ENCODE peak calls at places on chromosomes 7 and 10, in seven cellular contexts. J, F, Z, R, Q, U and S are unnamed samples.

GRCh38 chr10:93473804-93474472 is 8.2 kb downstream of the MYOF start:
- DNase-seq in R (no peak), J (no peak), Z (no peak), Q (no peak), F (no peak), U (no peak), S (no peak)

GRCh38 chr10:4431114-4431862 is 394.7 kb upstream of the AKR1E2 start:
- DNase-seq in J (peak), F (no peak), Q (no peak), Z (no peak), R (no peak), U (no peak), S (no peak)

GRCh38 chr10:17216901-17217395 is 11.1 kb upstream of the VIM start:
- DNase-seq in J (no peak), R (no peak), U (no peak), F (no peak), Q (no peak), Z (no peak), S (no peak)

GRCh38 chr7:12571691-12572090 is 1.2 kb downstream of the SCIN start:
- DNase-seq in F (no peak), U (no peak), Q (no peak), Z (no peak), R (no peak), J (no peak), S (no peak)

GRCh38 chr7:138396251-138397070 is 63.6 kb upstream of the TRIM24 start:
- DNase-seq in U (no peak), Q (no peak), R (peak), J (no peak), F (peak), Z (no peak), S (no peak)

GRCh38 chr10:112287844-112288243 is 4.6 kb downstream of the TECTB start:
- DNase-seq in U (no peak), J (no peak), R (no peak), Q (peak), F (no peak), Z (no peak), S (no peak)

GRCh38 chr7:119842786-119843185 is 430.2 kb upstream of the KCND2 start:
- DNase-seq in Z (no peak), U (no peak), F (no peak), J (no peak), R (no peak), Q (no peak), S (no peak)

GRCh38 chr7:130473289-130473688 is 18.6 kb upstream of the MEST start:
- DNase-seq in Q (no peak), R (no peak), Z (no peak), J (no peak), U (no peak), F (no peak), S (no peak)

GRCh38 chr7:30750574-30751256 is 1.2 kb upstream of the INMT start:
- DNase-seq in F (peak), R (no peak), Q (no peak), Z (no peak), J (peak), U (no peak), S (no peak)

GRCh38 chr10:46528675-46529615 is 27.5 kb downstream of the GPRIN2 start:
- DNase-seq in F (no peak), J (no peak), Z (no peak), R (no peak), Q (no peak), U (no peak), S (no peak)

GRCh38 chr7:157643525-157643970 is 306.7 kb downstream of the DNAJB6 start:
- DNase-seq in Q (no peak), R (no peak), U (no peak), Z (no peak), J (no peak), F (no peak), S (no peak)

GRCh38 chr10:122657734-122658133 is 41.9 kb downstream of the C10orf120 start:
- DNase-seq in Q (no peak), R (no peak), F (no peak), J (no peak), U (no peak), Z (no peak), S (no peak)

GRCh38 chr10:118873080-118873737 is 118.4 kb upstream of the CACUL1 start:
- DNase-seq in Q (no peak), J (no peak), U (no peak), Z (no peak), F (no peak), R (no peak), S (no peak)

GRCh38 chr7:131605280-131605878 is 49.0 kb upstream of the PODXL start:
- DNase-seq in U (peak), J (no peak), Q (peak), R (no peak), F (no peak), Z (no peak), S (no peak)

GRCh38 chr10:43362191-43362839 is 9.1 kb upstream of the FXYD4 start:
- DNase-seq in Z (peak), F (peak), J (no peak), Q (peak), R (peak), U (peak), S (peak)

GRCh38 chr7:108684629-108685028 is 115.0 kb downstream of the DNAJB9 start:
- DNase-seq in Z (no peak), R (no peak), F (no peak), U (no peak), Q (no peak), J (no peak), S (no peak)

GRCh38 chr7:45683556-45684148 is 109.5 kb downstream of the ADCY1 start:
- DNase-seq in J (no peak), U (peak), Z (no peak), R (no peak), Q (no peak), F (no peak), S (no peak)

DNA sequence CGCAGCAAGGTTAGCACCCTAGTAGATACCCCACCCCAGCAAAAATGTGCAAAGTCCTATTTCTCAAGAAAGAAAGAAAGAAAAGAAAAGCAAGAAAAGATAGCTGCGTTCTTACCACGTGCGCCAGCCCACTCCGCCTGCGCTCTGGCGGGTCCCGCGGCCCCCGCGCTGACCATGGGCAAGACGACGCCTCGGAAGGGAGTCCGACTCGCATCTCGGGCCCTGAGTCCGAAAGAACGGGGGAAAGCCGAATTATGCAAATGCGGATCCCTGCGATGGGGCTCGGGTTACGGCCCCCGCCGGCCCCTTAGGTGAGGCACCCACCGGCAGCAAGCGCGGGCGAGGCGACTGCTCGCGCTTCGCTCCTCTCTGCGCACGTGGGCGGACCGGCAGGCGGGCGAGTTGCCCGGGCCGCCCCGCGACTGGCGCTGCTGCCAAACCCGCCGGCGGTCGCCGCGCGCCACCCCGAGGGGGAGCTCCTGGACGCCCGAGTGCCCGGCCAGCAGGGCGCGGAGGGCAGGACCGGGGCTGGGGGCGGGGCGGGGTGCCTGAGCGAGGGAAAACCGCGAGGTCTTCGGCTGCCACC is 2.4 kb upstream of the EGR2 start:
- DNase-seq in Z (peak), R (peak), Q (peak), U (peak), F (peak), J (no peak), S (peak)
- TF ChIP-seq CTCF in Z (no peak), R (peak), Q (no peak), U (peak), F (no peak), J (no peak), S (no peak)

GRCh38 chr10:91604462-91604935 is 28.4 kb downstream of the PPP1R3C start:
- DNase-seq in F (no peak), J (no peak), Z (no peak), U (no peak), Q (no peak), R (no peak), S (no peak)
- TF ChIP-seq CTCF in F (no peak), J (peak), Z (no peak), U (no peak), Q (peak), R (no peak), S (no peak)

DNA sequence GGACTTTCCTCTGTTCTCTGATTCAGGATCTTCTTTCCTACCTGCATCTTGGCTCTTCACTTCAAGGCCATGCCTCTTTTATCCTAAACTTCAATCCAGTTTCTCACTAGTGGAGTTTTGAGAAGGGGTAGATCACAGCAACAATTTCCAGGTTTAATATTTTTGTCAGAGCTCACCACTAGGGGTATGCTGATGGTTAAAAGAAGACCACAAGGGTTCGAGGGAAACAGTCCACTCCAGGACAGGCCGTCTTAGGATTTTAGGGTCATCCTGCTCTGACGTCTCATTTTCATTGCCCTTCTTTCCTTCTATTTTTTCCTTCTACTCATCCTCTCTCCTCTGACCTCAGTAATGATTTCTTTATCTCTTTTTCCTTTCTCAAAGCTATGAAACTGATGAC is 11.3 kb downstream of the STAG3 start:
- DNase-seq in U (no peak), R (no peak), J (no peak), Z (no peak), Q (no peak), F (no peak), S (no peak)
- TF ChIP-seq CTCF in U (no peak), R (no peak), J (no peak), Z (peak), Q (peak), F (no peak), S (no peak)

GRCh38 chr7:107384025-107384424 is 85.8 kb upstream of the GPR22 start:
- DNase-seq in F (no peak), Q (no peak), R (no peak), J (no peak), U (no peak), Z (no peak), S (no peak)
- TF ChIP-seq CTCF in F (no peak), Q (peak), R (peak), J (no peak), U (no peak), Z (peak), S (no peak)

DNA sequence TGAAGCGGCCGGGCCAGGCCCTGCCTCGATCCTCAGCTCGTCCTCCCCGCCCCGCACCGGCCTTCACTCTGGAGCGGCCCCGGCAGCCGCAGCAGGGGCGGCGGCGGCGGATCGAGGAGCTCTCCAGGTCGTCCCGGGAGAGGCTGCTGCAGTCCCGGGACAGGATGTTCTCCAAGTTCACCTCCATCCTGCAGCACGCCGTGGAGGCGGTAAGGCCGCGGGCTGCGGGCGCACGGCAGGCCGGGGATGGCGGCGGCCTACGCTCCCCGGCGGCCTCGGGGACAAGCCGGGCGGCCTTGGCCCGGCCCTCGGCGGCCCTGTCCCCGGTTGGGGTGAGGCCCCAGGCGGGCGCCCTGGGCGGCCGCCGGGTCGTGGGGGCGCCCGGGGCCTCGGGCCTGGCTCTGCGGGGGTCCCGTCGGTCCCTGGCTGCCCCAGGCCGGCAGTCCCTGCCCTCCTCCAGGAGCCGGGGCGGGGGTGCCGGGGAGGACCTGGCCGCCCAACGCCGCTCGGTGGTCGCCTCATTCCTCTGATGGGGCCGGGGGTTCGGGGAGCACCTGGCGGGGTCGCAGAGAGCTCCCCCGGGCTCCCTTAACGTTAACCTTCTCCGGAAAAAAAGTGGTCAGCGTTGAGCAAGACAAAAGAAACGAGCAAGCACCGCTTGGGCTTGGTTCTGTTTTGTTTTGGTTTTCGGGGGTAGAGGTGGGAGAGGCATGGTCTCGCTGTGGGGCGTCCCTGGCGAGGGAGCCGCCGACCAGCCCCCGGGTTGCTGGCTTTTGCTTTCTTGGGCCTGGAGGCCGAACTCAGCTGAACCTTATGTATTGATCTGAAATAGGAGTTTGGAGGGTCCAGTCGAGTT is 563 bp downstream of the FHIP2A start:
- DNase-seq in U (peak), Z (peak), J (no peak), F (peak), Q (peak), R (peak), S (peak)
- TF ChIP-seq CTCF in U (no peak), Z (no peak), J (no peak), F (no peak), Q (no peak), R (no peak), S (no peak)

GRCh38 chr10:96413151-96413787 is 54.5 kb upstream of the OPALIN start:
- DNase-seq in F (peak), J (no peak), U (peak), Z (no peak), R (no peak), Q (no peak), S (no peak)
- TF ChIP-seq CTCF in F (no peak), J (peak), U (peak), Z (peak), R (no peak), Q (peak), S (no peak)